ENCODE peak calls at places on chromosomes 3 and 15, in four cellular contexts. Z is astrocyte, Y is mesenchymal stem cell, Q is stomach. W is an unnamed sample.

GRCh38 chr15:97881568-97881967 is 78.9 kb upstream of the ARRDC4 start:
- DNase-seq in Y (no peak), Q (no peak), Z (no peak), W (no peak)

GRCh38 chr3:17074559-17074958 is 189.8 kb downstream of the PLCL2 start:
- DNase-seq in Y (no peak), Q (no peak), Z (no peak), W (no peak)

GRCh38 chr3:156811092-156811862 is 14.9 kb upstream of the LEKR1 start:
- DNase-seq in Q (no peak), Y (peak; percentile 78), Z (peak; percentile 89), W (no peak)

GRCh38 chr15:48059786-48060185 is 61.0 kb upstream of the SLC24A5 start:
- DNase-seq in Z (peak; percentile 47), Q (peak; percentile 68), Y (no peak), W (no peak)

GRCh38 chr3:113783463-113783862 is 36.6 kb downstream of the ATP6V1A start:
- DNase-seq in Z (peak; percentile 98), Q (no peak), Y (peak; percentile 98), W (no peak)

GRCh38 chr15:83372434-83372873 is 74.7 kb upstream of the SH3GL3 start:
- DNase-seq in Y (no peak), Z (peak; percentile 34), Q (no peak), W (peak; percentile 48)

GRCh38 chr3:189954733-189955665 is 165.7 kb downstream of the P3H2 start:
- DNase-seq in Q (no peak), Z (no peak), Y (no peak), W (no peak)

GRCh38 chr3:71309342-71309741 is 274.2 kb downstream of the FOXP1 start:
- DNase-seq in Z (peak; percentile 23), Q (no peak), Y (no peak), W (no peak)

GRCh38 chr3:61802772-61803171 is 241.4 kb downstream of the PTPRG start:
- DNase-seq in Z (no peak), Y (no peak), Q (no peak), W (no peak)

GRCh38 chr3:179546814-179547241 is 15.9 kb upstream of the ACTL6A start:
- DNase-seq in Y (no peak), Z (no peak), Q (peak; percentile 81), W (no peak)

GRCh38 chr3:126777366-126777765 is 73.3 kb downstream of the CHCHD6 start:
- DNase-seq in Y (no peak), Q (no peak), Z (no peak), W (no peak)

DNA sequence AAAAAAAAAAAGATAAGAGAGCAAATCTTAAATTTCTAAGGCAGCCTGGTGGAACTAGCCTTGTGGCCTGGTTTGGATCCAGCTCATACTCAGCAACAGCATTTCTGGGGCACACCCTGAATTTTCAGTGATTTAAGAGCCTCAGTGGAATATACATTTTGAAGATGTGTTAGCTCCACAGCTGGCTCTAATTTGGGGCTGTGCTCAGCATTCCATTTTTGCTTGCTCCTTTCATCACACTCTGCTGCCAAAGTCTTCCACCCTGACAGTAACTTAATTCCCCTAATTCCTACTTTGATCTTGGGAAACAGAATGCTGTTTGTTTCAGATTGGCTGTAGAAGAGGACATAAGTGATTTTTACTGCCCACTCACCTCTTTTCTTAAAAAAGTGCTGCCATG is 4.4 kb downstream of the USP50 start:
- DNase-seq in Q (no peak), Z (peak; percentile 7), Y (no peak), W (no peak)
- H3K4me3 ChIP-seq in Q (no peak overlapping the region), Z (no peak overlapping the region), Y (no peak overlapping the region), W (no peak overlapping the region)

DNA sequence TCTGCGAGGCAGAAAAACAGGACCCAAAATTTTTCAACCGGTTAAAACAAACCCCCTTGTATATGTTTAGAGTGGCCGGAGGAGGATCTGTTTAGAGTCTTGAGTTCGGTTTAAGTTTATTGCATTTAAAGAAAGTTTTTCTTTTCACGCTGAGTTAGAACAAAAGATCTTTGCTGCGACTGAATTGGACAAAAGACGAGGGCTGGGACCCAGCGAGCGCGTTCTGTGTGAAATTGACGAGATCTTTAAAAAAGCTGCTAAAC is 9.8 kb downstream of the NR2F2 start:
- DNase-seq in Y (no peak), Q (no peak), Z (no peak), W (no peak)
- H3K27me3 ChIP-seq in Y (no peaks in the 10 kb centered on the region), Q (no peaks in the 10 kb centered on the region), Z (no peaks in the 10 kb centered on the region), W (peaks cover 93% of the 10 kb centered on the region)

DNA sequence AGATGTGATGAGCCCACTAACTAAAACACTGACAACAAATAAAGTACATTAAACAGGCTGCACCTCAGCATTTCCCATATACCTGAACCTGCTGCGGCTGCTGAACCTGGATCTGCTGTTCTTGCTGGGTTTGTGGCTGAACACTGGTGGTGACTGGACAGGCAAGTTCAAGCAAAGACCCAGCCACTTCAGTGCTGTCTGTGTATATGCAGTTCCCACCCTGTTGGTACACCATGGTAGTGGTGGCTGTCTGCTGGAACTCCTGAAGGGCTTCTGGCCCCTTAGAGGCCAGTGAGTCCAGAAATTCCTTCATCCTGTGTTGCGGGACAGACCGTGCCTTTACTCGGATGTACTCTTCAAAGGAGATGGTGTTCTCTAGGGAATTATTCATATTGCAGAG is 17.2 kb downstream of the QRICH1 start:
- DNase-seq in Z (no peak), Q (no peak), Y (no peak), W (no peak)
- H3K36me3 ChIP-seq in Z (peaks cover 35% of the 10 kb centered on the region), Q (peaks cover 65% of the 10 kb centered on the region), Y (peaks cover 70% of the 10 kb centered on the region), W (peaks cover 24% of the 10 kb centered on the region)

GRCh38 chr3:45000823-45001222 is 24.8 kb downstream of the EXOSC7 start:
- DNase-seq in Z (no peak), Y (no peak), Q (no peak), W (no peak)
- H3K4me3 ChIP-seq in Z (no peak overlapping the region), Y (no peak overlapping the region), Q (no peak overlapping the region), W (no peak overlapping the region)

DNA sequence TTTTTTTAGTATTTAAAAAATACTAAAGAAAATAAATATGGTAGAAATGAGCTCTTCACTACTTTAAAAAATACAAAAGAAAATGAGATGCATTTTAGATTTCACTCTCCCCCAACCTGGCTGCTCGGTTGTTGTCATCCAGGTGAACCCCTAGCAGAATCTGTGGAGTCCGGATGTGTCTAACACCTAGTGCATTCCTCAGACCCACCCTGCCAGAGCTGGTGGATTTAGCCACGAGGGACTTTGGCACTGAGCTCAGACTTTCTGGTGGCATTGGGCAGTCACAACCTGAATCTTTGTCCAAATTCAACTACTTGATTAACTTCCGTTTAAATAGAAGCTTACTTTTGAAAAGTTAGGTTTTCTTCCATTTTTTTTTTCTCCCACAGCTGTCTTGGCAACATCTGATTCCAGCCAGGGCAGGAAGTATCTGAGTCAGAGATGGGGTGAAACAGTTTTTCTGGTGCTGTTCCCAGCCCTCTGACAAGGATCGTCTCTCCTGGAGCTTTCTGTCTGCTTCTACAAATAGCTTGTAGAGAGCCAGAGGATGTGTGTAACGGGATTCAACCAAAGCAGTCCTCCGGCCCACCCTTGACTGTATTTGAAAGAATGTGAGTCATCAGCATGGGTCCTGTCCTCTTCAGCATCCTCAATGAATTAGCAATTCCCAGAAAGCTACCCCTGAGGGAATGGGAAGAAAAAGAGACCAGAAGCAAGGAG is 301.8 kb upstream of the MCTP2 start:
- DNase-seq in Y (peak; percentile 13), Q (no peak), Z (peak; percentile 98), W (peak; percentile 12)
- H3K27me3 ChIP-seq in Y (no peaks in the 10 kb centered on the region), Q (no peaks in the 10 kb centered on the region), Z (no peaks in the 10 kb centered on the region), W (no peaks in the 10 kb centered on the region)

GRCh38 chr3:36891651-36892268 is 53.1 kb downstream of the TRANK1 start:
- DNase-seq in Q (no peak), Y (no peak), Z (no peak), W (no peak)
- H3K36me3 ChIP-seq in Q (peaks cover 24% of the 10 kb centered on the region), Y (peaks cover 71% of the 10 kb centered on the region), Z (no peaks in the 10 kb centered on the region), W (no peaks in the 10 kb centered on the region)

GRCh38 chr3:141414141-141414689 is 45.9 kb downstream of the ZBTB38 start:
- DNase-seq in Y (peak; percentile 70), Z (peak; percentile 79), Q (no peak), W (no peak)

GRCh38 chr3:141412936-141413354 is 44.6 kb downstream of the ZBTB38 start:
- DNase-seq in Z (peak; percentile 81), Y (peak; percentile 82), Q (peak; percentile 93), W (no peak)

GRCh38 chr3:141414800-141415462 is 46.6 kb downstream of the ZBTB38 start:
- DNase-seq in Z (peak; percentile 89), Y (peak; percentile 65), Q (no peak), W (no peak)

GRCh38 chr3:141412087-141412935 is 44.0 kb downstream of the ZBTB38 start:
- DNase-seq in Z (peak; percentile 84), Y (peak; percentile 96), Q (peak; percentile 60), W (no peak)

GRCh38 chr3:141413387-141414140 is 45.3 kb downstream of the ZBTB38 start:
- DNase-seq in Y (no peak), Q (no peak), Z (no peak), W (no peak)
- H3K4me3 ChIP-seq in Y (no peak overlapping the region), Q (peak overlapping the region; percentile 16), Z (no peak overlapping the region), W (no peak overlapping the region)

DNA sequence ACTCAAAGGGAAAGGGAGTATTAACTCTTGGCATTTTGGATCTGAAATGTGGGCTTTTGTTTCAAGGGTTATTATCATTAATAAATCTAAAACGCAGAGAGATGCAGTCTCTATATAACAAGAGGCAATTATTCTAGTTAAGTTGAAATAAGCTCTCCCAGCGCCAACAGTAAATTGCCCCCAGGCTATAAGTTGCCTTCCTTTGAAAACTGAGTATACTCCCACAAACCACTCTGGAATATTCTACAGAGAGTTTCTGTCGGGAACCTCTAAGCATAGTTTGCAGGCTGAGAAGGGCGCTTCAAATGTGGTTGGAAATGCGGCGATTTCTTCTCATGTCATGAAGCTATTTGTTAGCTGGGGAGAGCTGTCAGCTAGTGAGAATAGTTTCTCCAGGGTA is 5.6 kb downstream of the CRABP1 start:
- DNase-seq in Z (no peak), Q (no peak), Y (no peak), W (no peak)
- H3K27me3 ChIP-seq in Z (peaks cover 55% of the 10 kb centered on the region), Q (peaks cover 7% of the 10 kb centered on the region), Y (peaks cover 55% of the 10 kb centered on the region), W (peaks cover 5% of the 10 kb centered on the region)

GRCh38 chr15:80945605-80946004 is 44.0 kb downstream of the MESD start:
- DNase-seq in Z (no peak), Q (no peak), Y (no peak), W (no peak)
- H3K36me3 ChIP-seq in Z (peaks cover 6% of the 10 kb centered on the region), Q (peaks cover 35% of the 10 kb centered on the region), Y (peaks cover 98% of the 10 kb centered on the region), W (peaks cover 8% of the 10 kb centered on the region)

DNA sequence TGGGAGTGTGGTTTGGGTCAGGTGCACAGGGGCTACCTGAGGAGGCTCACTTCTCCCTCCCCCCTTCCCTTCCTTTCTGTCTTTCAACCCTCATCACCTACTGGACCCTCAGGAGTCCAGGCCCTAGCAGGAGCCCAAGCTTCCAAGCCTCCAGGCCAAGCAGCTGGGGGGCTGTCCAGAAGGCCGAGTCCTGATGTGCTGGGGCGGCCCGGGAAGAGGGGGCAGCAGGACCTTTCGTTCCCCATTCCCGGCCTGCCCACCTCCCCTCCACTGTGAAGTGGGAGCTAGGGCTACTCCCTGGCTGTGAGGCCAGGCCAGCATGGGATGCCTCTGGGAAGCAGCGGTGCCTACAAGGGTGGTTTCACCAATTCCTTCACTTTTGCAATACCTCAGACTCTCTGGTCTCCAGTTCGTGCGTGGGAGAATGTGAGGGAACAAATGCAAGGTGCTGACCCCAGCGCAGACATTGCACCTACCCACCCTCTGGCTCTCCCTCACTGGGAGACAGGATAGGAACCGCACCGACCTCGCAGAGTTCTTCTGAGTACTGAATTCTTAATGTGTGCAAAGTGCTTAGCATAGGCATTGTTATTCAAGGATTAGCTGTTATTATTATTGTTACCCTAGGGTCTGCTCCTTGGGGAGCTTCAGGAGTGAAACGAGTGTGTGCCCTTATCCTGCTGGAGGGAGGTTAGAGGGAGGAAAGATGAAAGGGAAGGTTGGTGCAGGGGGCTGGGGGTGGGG is 2.5 kb downstream of the EPHB3 start:
- DNase-seq in Z (no peak), Y (peak; percentile 24), Q (no peak), W (peak; percentile 69)
- H3K4me3 ChIP-seq in Z (no peak overlapping the region), Y (no peak overlapping the region), Q (peak overlapping the region; percentile 87), W (no peak overlapping the region)

W was measured in H7.